ENCODE peak calls at places on chromosomes 5 and 9, in five cellular contexts. S is H9, M is H1, A is neuronal stem cell, X is trophoblast cell. T is an unnamed sample.

GRCh38 chr5:126052120-126052519 is 371.1 kb upstream of the GRAMD2B start:
- DNase-seq in S (no peak), M (no peak), A (no peak), X (no peak), T (peak)

GRCh38 chr5:180785794-180786221 is 16.8 kb downstream of the MGAT1 start:
- DNase-seq in S (peak), M (peak), A (peak), X (peak), T (peak)

GRCh38 chr9:110069326-110070248 is 138.4 kb downstream of the C9orf152 start:
- DNase-seq in S (no peak), M (no peak), A (no peak), X (peak), T (peak)

GRCh38 chr5:137250421-137250820 is 248.7 kb downstream of the SPOCK1 start:
- DNase-seq in S (no peak), M (no peak), A (no peak), X (no peak), T (no peak)

GRCh38 chr5:53479656-53480473 is 564 bp upstream of the FST start:
- DNase-seq in S (peak), M (peak), A (peak), X (peak), T (peak)

GRCh38 chr5:54577542-54577941 is 60.0 kb downstream of the SNX18 start:
- DNase-seq in S (no peak), M (no peak), A (no peak), X (no peak), T (no peak)

GRCh38 chr5:81601912-81602311 is 149.0 kb downstream of the SSBP2 start:
- DNase-seq in S (no peak), M (no peak), A (no peak), X (no peak), T (peak)

GRCh38 chr9:93262537-93263310 is 78.8 kb downstream of the WNK2 start:
- DNase-seq in S (peak), M (no peak), A (no peak), X (no peak), T (no peak)

GRCh38 chr9:18743421-18743820 is 269.5 kb downstream of the ADAMTSL1 start:
- DNase-seq in S (no peak), M (no peak), A (no peak), X (no peak), T (no peak)

GRCh38 chr9:126624912-126625311 is 11.2 kb downstream of the LMX1B start:
- DNase-seq in S (no peak), M (no peak), A (no peak), X (no peak), T (no peak)
- H3K4me2 ChIP-seq in S (peak), M (peak), A (peak), X (no peak), T (no peak)

DNA sequence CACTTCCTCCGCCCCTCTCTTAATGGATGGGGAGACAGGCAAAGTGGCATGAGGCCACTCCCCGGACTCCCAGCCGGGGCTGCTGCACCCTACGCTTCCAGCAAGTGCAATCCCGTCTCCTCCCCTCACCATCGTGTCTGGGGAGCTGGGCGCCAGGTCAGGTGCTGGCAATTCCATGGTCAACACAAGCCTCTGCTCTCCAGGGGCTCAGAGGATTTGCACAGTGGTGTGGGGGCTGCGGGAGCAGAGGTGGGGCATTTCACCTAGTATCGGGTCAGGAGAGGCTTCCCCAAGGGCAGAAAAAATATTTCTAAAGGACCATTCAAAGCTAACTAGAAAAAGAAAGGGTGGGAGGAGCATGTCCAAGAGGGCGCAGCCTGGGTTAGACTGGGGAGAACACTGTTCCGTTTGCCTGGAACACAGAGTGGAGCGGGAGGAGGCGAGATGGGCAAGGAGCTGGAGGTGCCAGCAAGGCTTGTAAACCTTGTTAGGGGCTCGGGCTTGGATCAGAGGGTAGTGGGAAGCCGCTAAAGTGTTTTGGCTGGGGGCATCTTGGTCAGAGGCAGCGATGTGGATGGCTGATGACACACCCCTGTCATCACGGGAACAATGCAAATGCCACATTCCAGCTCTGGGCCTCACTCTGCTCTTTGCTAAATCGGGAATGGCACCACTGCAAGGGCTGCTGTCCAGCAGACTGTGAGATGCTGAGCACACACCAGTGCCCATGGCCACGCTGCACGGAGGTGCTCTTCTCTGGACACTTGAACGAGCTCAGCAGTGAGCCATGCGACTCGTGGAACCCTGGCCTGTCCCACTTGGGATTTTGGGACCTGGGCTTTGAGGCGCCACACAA is 191.7 kb downstream of the CDK5RAP2 start:
- DNase-seq in S (no peak), M (no peak), A (no peak), X (no peak), T (no peak)
- H2BK12ac ChIP-seq in S (no peak), M (peak), A (no peak), X (no peak), T (no peak)

DNA sequence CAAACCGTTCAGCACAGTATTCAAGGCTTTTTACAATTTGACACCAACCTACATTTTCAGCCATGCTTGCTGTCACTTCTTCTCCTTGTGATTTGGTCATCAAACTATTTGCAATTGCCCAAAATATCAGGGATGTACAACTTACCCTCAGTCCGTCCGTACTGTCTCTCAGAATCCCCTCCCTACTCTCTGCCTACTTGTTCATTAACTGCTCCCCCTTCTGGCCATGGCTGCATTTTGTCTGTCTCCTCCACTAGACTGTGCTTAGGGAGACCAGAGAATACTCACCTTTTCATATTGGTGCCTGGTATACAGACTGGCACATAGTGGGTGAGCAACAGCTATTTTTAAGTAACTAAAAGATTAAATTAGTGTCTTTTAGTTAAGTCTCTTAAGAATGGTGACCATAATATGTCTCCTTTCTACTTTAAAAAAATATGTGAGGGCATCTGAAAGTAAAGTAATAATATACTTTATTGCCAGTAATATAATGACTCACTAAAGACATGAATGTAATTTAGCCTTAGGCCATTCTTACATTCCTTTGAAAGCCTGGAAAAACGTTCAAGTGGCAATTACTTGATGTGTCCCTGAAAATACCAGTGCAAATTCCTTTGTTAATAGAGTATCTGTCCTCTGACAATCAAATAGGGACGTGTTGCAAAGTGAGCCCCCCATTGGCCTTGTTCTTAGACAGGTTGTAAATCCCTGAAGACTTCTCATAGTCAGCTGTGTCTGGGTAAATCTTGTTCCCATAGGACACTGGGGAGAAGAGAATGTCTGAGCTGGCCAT is 27.8 kb downstream of the PRLR start:
- DNase-seq in S (peak), M (peak), A (peak), X (peak), T (peak)
- H3K4me2 ChIP-seq in S (no peak), M (no peak), A (no peak), X (no peak), T (no peak)

GRCh38 chr5:23169660-23170416 is 316.7 kb upstream of the CDH12 start:
- DNase-seq in S (peak), M (no peak), A (no peak), X (no peak), T (no peak)

GRCh38 chr5:23164971-23165370 is 311.8 kb upstream of the CDH12 start:
- DNase-seq in S (no peak), M (no peak), A (no peak), X (no peak), T (no peak)
- H2BK12ac ChIP-seq in S (no peak), M (no peak), A (no peak), X (no peak), T (no peak)

GRCh38 chr5:39076757-39077475 is 2.7 kb upstream of the RICTOR start:
- DNase-seq in S (no peak), M (no peak), A (no peak), X (peak), T (peak)
- H3K4me2 ChIP-seq in S (no peak), M (no peak), A (no peak), X (no peak), T (no peak)

GRCh38 chr5:159171274-159171673 is 38.1 kb downstream of the RNF145 start:
- DNase-seq in S (no peak), M (no peak), A (no peak), X (no peak), T (no peak)

GRCh38 chr5:159175547-159175946 is 33.8 kb downstream of the RNF145 start:
- DNase-seq in S (no peak), M (no peak), A (no peak), X (peak), T (peak)

GRCh38 chr5:159170021-159170420 is 39.3 kb downstream of the RNF145 start:
- DNase-seq in S (no peak), M (no peak), A (no peak), X (no peak), T (no peak)

GRCh38 chr5:159178978-159179377 is 30.4 kb downstream of the RNF145 start:
- DNase-seq in S (no peak), M (no peak), A (no peak), X (peak), T (peak)

GRCh38 chr5:159174511-159175168 is 34.7 kb downstream of the RNF145 start:
- DNase-seq in S (no peak), M (no peak), A (no peak), X (peak), T (peak)
- H2BK12ac ChIP-seq in S (no peak), M (no peak), A (no peak), X (no peak), T (no peak)

T was measured in mesenchymal stem cell.